ENCODE peak calls at places on chromosome 13, in ten cellular contexts. L is tibial nerve, P is PC-3, I is GM23338, Q is heart right ventricle, D is fibroblast of lung, N is IMR-90, G is Caco-2, T is Peyer's patch, Z is stomach. V is an unnamed sample. For H3K27me3 and H3K4me1, the result is how much of the 10 kb centered on the place peaks cover.

GRCh38 chr13:32496574-32497160 is 41.9 kb downstream of the N4BP2L2 start:
- DNase-seq in L (no peak), P (no peak), I (no peak), Q (no peak), D (no peak), N (no peak), G (no peak), T (no peak), Z (no peak), V (no peak)

GRCh38 chr13:40679586-40679985 is 13.1 kb upstream of the FOXO1 start:
- DNase-seq in L (no peak), P (no peak), I (peak), Q (no peak), D (no peak), N (no peak), G (no peak), T (no peak), Z (no peak), V (no peak)

GRCh38 chr13:90238433-90238832 is 1109.1 kb upstream of the MIR17HG start:
- DNase-seq in L (no peak), P (peak), I (peak), Q (no peak), D (peak), N (no peak), G (no peak), T (no peak), Z (no peak), V (no peak)

GRCh38 chr13:99406799-99407201 is 94.5 kb upstream of the TM9SF2 start:
- DNase-seq in L (no peak), P (no peak), I (no peak), Q (no peak), D (peak), N (no peak), G (no peak), T (no peak), Z (no peak), V (no peak)

GRCh38 chr13:25114220-25114619 is 18.3 kb downstream of the PABPC3 start:
- DNase-seq in L (peak), P (peak), I (peak), Q (peak), D (peak), N (peak), G (peak), T (peak), Z (peak), V (peak)

GRCh38 chr13:39890537-39890936 is 235.1 kb downstream of the COG6 start:
- DNase-seq in L (no peak), P (no peak), I (no peak), Q (no peak), D (no peak), N (no peak), G (no peak), T (no peak), Z (no peak), V (no peak)

GRCh38 chr13:98445340-98446233 is 131.3 kb downstream of the STK24 start:
- DNase-seq in L (peak), P (peak), I (peak), Q (peak), D (peak), N (peak), G (peak), T (peak), Z (peak), V (peak)

GRCh38 chr13:98460519-98460918 is 116.4 kb downstream of the STK24 start:
- DNase-seq in L (no peak), P (no peak), I (no peak), Q (no peak), D (no peak), N (no peak), G (no peak), T (no peak), Z (no peak), V (no peak)

GRCh38 chr13:71964491-71965108 is 97.6 kb upstream of the DACH1 start:
- DNase-seq in L (no peak), P (peak), I (no peak), Q (no peak), D (peak), N (no peak), G (no peak), T (no peak), Z (no peak), V (no peak)

GRCh38 chr13:36297259-36297599 is 385 bp downstream of the CCDC169 start:
- DNase-seq in L (no peak), P (peak), I (no peak), Q (no peak), D (peak), N (peak), G (no peak), T (no peak), Z (no peak), V (no peak)

GRCh38 chr13:76980075-76980718 is 11.7 kb upstream of the CLN5 start:
- DNase-seq in L (peak), P (peak), I (peak), Q (peak), D (peak), N (peak), G (peak), T (peak), Z (peak), V (peak)

GRCh38 chr13:98997738-98998641 is 20.1 kb upstream of the DOCK9 start:
- DNase-seq in L (no peak), P (peak), I (no peak), Q (no peak), D (no peak), N (no peak), G (no peak), T (peak), Z (no peak), V (no peak)

GRCh38 chr13:43331676-43332075 is 308.3 kb downstream of the DNAJC15 start:
- DNase-seq in L (no peak), P (no peak), I (no peak), Q (no peak), D (peak), N (peak), G (no peak), T (no peak), Z (no peak), V (no peak)

GRCh38 chr13:23470706-23471610 is 37.5 kb upstream of the SACS start:
- DNase-seq in L (no peak), P (peak), I (no peak), Q (no peak), D (no peak), N (no peak), G (no peak), T (no peak), Z (no peak), V (no peak)

GRCh38 chr13:83414393-83414792 is 467.9 kb downstream of the SLITRK1 start:
- DNase-seq in L (no peak), P (no peak), I (no peak), Q (no peak), D (peak), N (peak), G (no peak), T (no peak), Z (no peak), V (no peak)

GRCh38 chr13:75404721-75405120 is 77.2 kb downstream of the TBC1D4 start:
- DNase-seq in L (no peak), P (no peak), I (no peak), Q (no peak), D (no peak), N (no peak), G (no peak), T (no peak), Z (no peak), V (no peak)

GRCh38 chr13:25420161-25420560 is 48.4 kb downstream of the ATP8A2 start:
- DNase-seq in L (no peak), P (no peak), I (peak), Q (no peak), D (no peak), N (no peak), G (no peak), T (no peak), Z (no peak), V (no peak)

GRCh38 chr13:68697551-68697950 is 1410.1 kb upstream of the ATXN8OS start:
- DNase-seq in L (no peak), P (no peak), I (no peak), Q (no peak), D (no peak), N (no peak), G (no peak), T (no peak), Z (no peak), V (no peak)

GRCh38 chr13:35388456-35388855 is 88.0 kb downstream of the MAB21L1 start:
- DNase-seq in L (no peak), P (no peak), I (no peak), Q (no peak), D (peak), N (no peak), G (no peak), T (no peak), Z (no peak), V (no peak)

GRCh38 chr13:107339209-107339608 is 771.3 kb upstream of the ARGLU1 start:
- DNase-seq in L (no peak), P (peak), I (peak), Q (no peak), D (peak), N (peak), G (no peak), T (no peak), Z (no peak), V (no peak)

GRCh38 chr13:98450495-98451167 is 126.3 kb downstream of the STK24 start:
- DNase-seq in L (no peak), P (no peak), I (peak), Q (peak), D (no peak), N (no peak), G (no peak), T (no peak), Z (no peak), V (no peak)

GRCh38 chr13:32734511-32734910 is 148.3 kb downstream of the PDS5B start:
- DNase-seq in L (no peak), P (peak), I (no peak), Q (no peak), D (peak), N (peak), G (no peak), T (no peak), Z (no peak), V (peak)

GRCh38 chr13:103403148-103403740 is 337.0 kb upstream of the SLC10A2 start:
- DNase-seq in L (no peak), P (peak), I (no peak), Q (no peak), D (no peak), N (no peak), G (no peak), T (no peak), Z (no peak), V (no peak)

GRCh38 chr13:102020611-102021216 is 381.1 kb downstream of the FGF14 start:
- DNase-seq in L (no peak), P (peak), I (no peak), Q (no peak), D (no peak), N (no peak), G (no peak), T (no peak), Z (no peak), V (no peak)

GRCh38 chr13:68304287-68304893 is 1074.3 kb upstream of the PCDH9 start:
- DNase-seq in L (no peak), P (peak), I (peak), Q (no peak), D (peak), N (no peak), G (peak), T (no peak), Z (no peak), V (peak)

GRCh38 chr13:111917086-111917485 is 149.9 kb upstream of the SOX1 start:
- DNase-seq in L (no peak), P (no peak), I (no peak), Q (no peak), D (no peak), N (no peak), G (no peak), T (no peak), Z (no peak), V (no peak)

GRCh38 chr13:105403065-105403464 is 1132.4 kb downstream of the EFNB2 start:
- DNase-seq in L (no peak), P (no peak), I (no peak), Q (no peak), D (no peak), N (no peak), G (no peak), T (no peak), Z (no peak), V (no peak)

GRCh38 chr13:27830010-27830409 is 37.7 kb downstream of the GSX1 start:
- DNase-seq in L (no peak), P (peak), I (peak), Q (peak), D (peak), N (no peak), G (peak), T (peak), Z (peak), V (peak)
- H3K27me3 ChIP-seq in L (half or more), P (under half), I (half or more), Q (half or more), D (under half), N (under half), G (under half), T (under half), Z (under half), V (half or more)

DNA sequence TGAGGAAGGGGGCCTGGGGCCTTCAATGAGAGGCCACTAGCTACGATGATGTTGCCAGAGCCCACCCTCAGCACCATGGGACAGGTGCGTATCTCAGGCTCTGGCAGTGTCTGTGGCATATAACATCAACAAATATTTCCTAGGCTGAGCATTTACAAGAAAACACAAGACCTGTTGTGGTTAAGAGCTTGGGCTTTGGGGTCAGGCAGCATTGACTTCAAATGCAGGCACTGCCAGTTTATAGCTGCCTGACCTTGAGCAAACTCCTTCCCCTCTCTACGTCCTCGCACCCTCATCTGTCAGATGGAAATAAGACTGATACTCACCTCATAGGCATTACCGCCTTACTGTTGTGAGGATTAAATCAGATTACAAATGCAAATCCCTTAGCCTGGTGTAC is 156.0 kb downstream of the KATNAL1 start:
- DNase-seq in L (no peak), P (no peak), I (no peak), Q (no peak), D (no peak), N (no peak), G (no peak), T (no peak), Z (no peak), V (no peak)
- H3K4me1 ChIP-seq in L (under half), P (under half), I (under half), Q (under half), D (under half), N (under half), G (under half), T (under half), Z (under half), V (under half)

GRCh38 chr13:88005188-88005587 is 334.0 kb downstream of the SLITRK5 start:
- DNase-seq in L (no peak), P (peak), I (no peak), Q (no peak), D (peak), N (no peak), G (no peak), T (no peak), Z (no peak), V (no peak)
- TF ChIP-seq CTCF in L (no peak), P (peak), I (peak), Q (no peak), D (no peak), N (no peak), G (no peak), T (no peak), Z (no peak), V (no peak)

DNA sequence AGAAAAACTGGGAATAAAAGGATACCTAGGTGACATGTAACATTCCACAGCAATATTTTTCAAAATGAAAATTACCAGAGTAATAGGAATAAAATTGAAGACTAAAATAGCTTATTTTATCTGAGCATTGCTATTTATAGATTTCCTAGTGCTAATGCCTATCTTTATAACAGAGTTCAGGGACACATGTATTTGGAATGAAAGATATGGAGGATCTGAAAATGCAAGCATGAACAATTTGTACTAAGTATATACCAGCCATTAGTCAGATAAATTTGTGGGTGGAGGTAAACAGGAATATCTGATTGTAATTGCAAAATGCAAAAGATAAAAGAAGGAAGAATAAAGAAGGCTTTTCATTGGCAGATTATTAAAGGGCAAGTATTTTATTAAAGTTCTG is 345.9 kb downstream of the GPC5 start:
- DNase-seq in L (no peak), P (no peak), I (no peak), Q (no peak), D (no peak), N (no peak), G (no peak), T (no peak), Z (no peak), V (no peak)
- H3K27me3 ChIP-seq in L (under half), P (under half), I (under half), Q (under half), D (under half), N (under half), G (under half), T (under half), Z (under half), V (under half)

GRCh38 chr13:50889317-50889716 is 20.3 kb upstream of the RNASEH2B start:
- DNase-seq in L (no peak), P (no peak), I (no peak), Q (no peak), D (no peak), N (no peak), G (no peak), T (no peak), Z (no peak), V (no peak)

GRCh38 chr13:50892162-50892944 is 17.2 kb upstream of the RNASEH2B start:
- DNase-seq in L (no peak), P (no peak), I (no peak), Q (no peak), D (no peak), N (no peak), G (no peak), T (no peak), Z (no peak), V (no peak)

GRCh38 chr13:50893211-50893852 is 16.3 kb upstream of the RNASEH2B start:
- DNase-seq in L (no peak), P (no peak), I (peak), Q (no peak), D (peak), N (peak), G (no peak), T (no peak), Z (no peak), V (no peak)

GRCh38 chr13:50894042-50894441 is 15.5 kb upstream of the RNASEH2B start:
- DNase-seq in L (no peak), P (no peak), I (peak), Q (no peak), D (no peak), N (no peak), G (no peak), T (no peak), Z (no peak), V (no peak)

DNA sequence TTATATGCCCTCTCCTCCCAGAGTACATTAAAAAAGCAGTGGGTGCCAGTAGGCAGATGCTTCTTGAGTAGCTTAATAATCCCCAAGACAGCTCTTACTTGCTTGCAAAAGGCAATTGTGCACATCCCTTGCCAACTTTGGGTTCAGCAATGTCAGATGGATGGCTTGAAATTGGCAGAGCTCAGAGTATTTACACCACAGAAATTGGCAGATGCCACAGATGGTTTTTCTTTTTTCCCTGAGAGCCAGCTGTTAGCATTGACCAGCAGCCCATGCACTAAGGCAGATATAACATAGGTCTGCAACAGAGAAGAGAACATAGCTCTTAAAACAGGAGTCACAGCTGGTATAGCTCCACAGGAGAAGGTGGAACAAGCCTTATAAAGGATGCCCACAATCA is 18.4 kb upstream of the RNASEH2B start:
- DNase-seq in L (no peak), P (no peak), I (no peak), Q (no peak), D (no peak), N (no peak), G (no peak), T (no peak), Z (no peak), V (no peak)
- H3K4me1 ChIP-seq in L (under half), P (under half), I (under half), Q (under half), D (under half), N (under half), G (under half), T (under half), Z (under half), V (under half)

GRCh38 chr13:33931397-33931987 is 113.5 kb downstream of the RFC3 start:
- DNase-seq in L (no peak), P (peak), I (peak), Q (no peak), D (peak), N (peak), G (peak), T (no peak), Z (no peak), V (peak)

GRCh38 chr13:33932765-33933406 is 114.9 kb downstream of the RFC3 start:
- DNase-seq in L (no peak), P (no peak), I (no peak), Q (no peak), D (no peak), N (peak), G (no peak), T (no peak), Z (no peak), V (no peak)

GRCh38 chr13:33925563-33925962 is 107.6 kb downstream of the RFC3 start:
- DNase-seq in L (no peak), P (no peak), I (no peak), Q (no peak), D (no peak), N (no peak), G (no peak), T (no peak), Z (no peak), V (no peak)

GRCh38 chr13:33927315-33927714 is 109.4 kb downstream of the RFC3 start:
- DNase-seq in L (no peak), P (peak), I (no peak), Q (no peak), D (peak), N (peak), G (no peak), T (no peak), Z (no peak), V (no peak)
- TF ChIP-seq CTCF in L (no peak), P (no peak), I (no peak), Q (no peak), D (no peak), N (no peak), G (no peak), T (no peak), Z (no peak), V (no peak)

GRCh38 chr13:28718186-28718537 is 608 bp downstream of the SLC46A3 start:
- DNase-seq in L (no peak), P (no peak), I (no peak), Q (no peak), D (peak), N (peak), G (no peak), T (no peak), Z (no peak), V (peak)

GRCh38 chr13:28717170-28717569 is 1.6 kb downstream of the SLC46A3 start:
- DNase-seq in L (no peak), P (no peak), I (no peak), Q (no peak), D (no peak), N (no peak), G (no peak), T (no peak), Z (no peak), V (no peak)

GRCh38 chr13:28718538-28719226 is at the start of gene SLC46A3:
- DNase-seq in L (peak), P (peak), I (peak), Q (peak), D (peak), N (peak), G (peak), T (peak), Z (peak), V (peak)

GRCh38 chr13:28716511-28716910 is 2.3 kb downstream of the SLC46A3 start:
- DNase-seq in L (no peak), P (peak), I (no peak), Q (no peak), D (peak), N (peak), G (peak), T (peak), Z (no peak), V (peak)

DNA sequence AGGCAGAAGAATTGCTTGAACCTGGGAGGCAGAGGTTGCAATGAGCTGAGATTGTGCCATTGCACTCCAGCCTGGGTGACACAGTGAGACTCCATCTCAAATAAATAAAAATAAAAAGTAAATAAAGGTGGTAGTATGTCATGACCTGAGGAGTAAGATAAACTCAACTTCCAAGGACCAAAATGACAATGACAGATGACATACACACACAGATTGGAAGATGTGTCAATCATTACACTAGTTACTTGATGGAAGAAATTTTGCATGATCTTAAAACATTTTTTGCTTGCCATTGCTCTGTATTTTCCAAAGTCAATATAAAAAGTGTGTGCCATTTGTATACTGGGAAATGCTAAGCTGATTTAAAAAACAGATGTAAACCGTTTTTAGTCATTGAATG is 4.1 kb downstream of the SLC46A3 start:
- DNase-seq in L (no peak), P (no peak), I (no peak), Q (no peak), D (no peak), N (no peak), G (no peak), T (no peak), Z (no peak), V (no peak)
- H3K27me3 ChIP-seq in L (under half), P (under half), I (under half), Q (under half), D (under half), N (under half), G (under half), T (under half), Z (under half), V (under half)

V was measured in cardiac muscle cell.